ENCODE peak calls at places on chromosomes 16 and 17, in four cellular contexts. R, M, N and A are unnamed samples.

GRCh38 chr17:6554871-6555330 is 1.5 kb downstream of the PITPNM3 start:
- DNase-seq in R (no peak), M (no peak), N (peak), A (peak)

GRCh38 chr17:66724581-66725341 is 110.2 kb upstream of the CACNG5 start:
- DNase-seq in R (no peak), M (peak), N (no peak), A (peak)

GRCh38 chr17:74212262-74212912 is 984 bp upstream of the TTYH2 start:
- DNase-seq in R (no peak), M (no peak), N (no peak), A (peak)

GRCh38 chr17:74335529-74336062 is 9.6 kb downstream of the KIF19 start:
- DNase-seq in R (no peak), M (no peak), N (no peak), A (no peak)

GRCh38 chr16:88737298-88738166 is 31.2 kb downstream of the CTU2 start:
- DNase-seq in R (peak), M (peak), N (peak), A (peak)

GRCh38 chr17:18139498-18139897 is 30.9 kb downstream of the MYO15A start:
- DNase-seq in R (no peak), M (no peak), N (no peak), A (no peak)

GRCh38 chr17:78794399-78794798 is 12.3 kb upstream of the CYTH1 start:
- DNase-seq in R (no peak), M (no peak), N (no peak), A (no peak)

GRCh38 chr16:52597772-52598483 is 51.0 kb upstream of the TOX3 start:
- DNase-seq in R (no peak), M (no peak), N (peak), A (peak)

GRCh38 chr16:27326738-27327585 is 13.2 kb downstream of the IL4R start:
- DNase-seq in R (peak), M (peak), N (peak), A (peak)

GRCh38 chr17:60560860-60561257 is 34.8 kb upstream of the APPBP2 start:
- DNase-seq in R (no peak), M (no peak), N (no peak), A (no peak)

GRCh38 chr16:57984443-57985203 is 13.7 kb upstream of the CNGB1 start:
- DNase-seq in R (peak), M (peak), N (peak), A (peak)

GRCh38 chr16:3112058-3112880 is at the start of gene ZNF205:
- DNase-seq in R (no peak), M (peak), N (peak), A (peak)

GRCh38 chr16:28310796-28311195 is 18.5 kb downstream of the SBK1 start:
- DNase-seq in R (no peak), M (no peak), N (no peak), A (no peak)

GRCh38 chr16:78768723-78769122 is 669.3 kb downstream of the WWOX start:
- DNase-seq in R (no peak), M (no peak), N (no peak), A (no peak)

GRCh38 chr17:73192219-73192893 is 499 bp upstream of the COG1 start:
- DNase-seq in R (no peak), M (peak), N (peak), A (peak)

GRCh38 chr17:75416006-75416405 is 10.5 kb upstream of the GRB2 start:
- DNase-seq in R (no peak), M (no peak), N (no peak), A (no peak)

GRCh38 chr17:40458001-40458791 is 14.9 kb downstream of the IGFBP4 start:
- DNase-seq in R (no peak), M (peak), N (no peak), A (no peak)

GRCh38 chr17:6239237-6239798 is 169.1 kb downstream of the WSCD1 start:
- DNase-seq in R (no peak), M (no peak), N (peak), A (peak)

GRCh38 chr17:57284583-57284982 is 28.3 kb downstream of the MSI2 start:
- DNase-seq in R (no peak), M (no peak), N (no peak), A (no peak)

GRCh38 chr16:2295056-2295798 is 27.3 kb upstream of the RNPS1 start:
- DNase-seq in R (no peak), M (no peak), N (no peak), A (no peak)

GRCh38 chr16:50804290-50804907 is 62.5 kb downstream of the CYLD start:
- DNase-seq in R (no peak), M (no peak), N (peak), A (no peak)

GRCh38 chr17:13671771-13672170 is 70.0 kb upstream of the HS3ST3A1 start:
- DNase-seq in R (no peak), M (no peak), N (peak), A (no peak)

GRCh38 chr17:34633351-34633750 is 54.0 kb downstream of the TMEM132E start:
- DNase-seq in R (no peak), M (no peak), N (peak), A (peak)

GRCh38 chr17:21537302-21537701 is 155.0 kb upstream of the KCNJ18 start:
- DNase-seq in R (no peak), M (no peak), N (no peak), A (no peak)

GRCh38 chr16:56401482-56401881 is 23.9 kb downstream of the AMFR start:
- DNase-seq in R (no peak), M (no peak), N (peak), A (peak)

GRCh38 chr16:4806280-4806679 is 3.8 kb upstream of the ROGDI start:
- DNase-seq in R (no peak), M (no peak), N (no peak), A (no peak)

GRCh38 chr17:50676065-50676975 is 31.4 kb downstream of the ANKRD40 start:
- DNase-seq in R (no peak), M (no peak), N (no peak), A (no peak)

GRCh38 chr17:836154-836553 is 54.0 kb downstream of the MRM3 start:
- DNase-seq in R (no peak), M (no peak), N (peak), A (no peak)

GRCh38 chr17:14616508-14616907 is 315.6 kb downstream of the HS3ST3B1 start:
- DNase-seq in R (no peak), M (no peak), N (no peak), A (no peak)

GRCh38 chr16:15822957-15823356 is 33.9 kb downstream of the MYH11 start:
- DNase-seq in R (no peak), M (no peak), N (no peak), A (no peak)

GRCh38 chr16:14121135-14121534 is 50.0 kb downstream of the MRTFB start:
- DNase-seq in R (no peak), M (no peak), N (no peak), A (no peak)

GRCh38 chr16:17258848-17259713 is 211.7 kb downstream of the XYLT1 start:
- DNase-seq in R (no peak), M (peak), N (peak), A (peak)

GRCh38 chr16:79601092-79601977 is 798 bp upstream of the MAF start:
- DNase-seq in R (no peak), M (no peak), N (peak), A (peak)

GRCh38 chr17:14297161-14297851 is 3.6 kb upstream of the HS3ST3B1 start:
- DNase-seq in R (no peak), M (no peak), N (peak), A (peak)

GRCh38 chr17:2034157-2034556 is 4.2 kb downstream of the DPH1 start:
- DNase-seq in R (no peak), M (no peak), N (peak), A (peak)

DNA sequence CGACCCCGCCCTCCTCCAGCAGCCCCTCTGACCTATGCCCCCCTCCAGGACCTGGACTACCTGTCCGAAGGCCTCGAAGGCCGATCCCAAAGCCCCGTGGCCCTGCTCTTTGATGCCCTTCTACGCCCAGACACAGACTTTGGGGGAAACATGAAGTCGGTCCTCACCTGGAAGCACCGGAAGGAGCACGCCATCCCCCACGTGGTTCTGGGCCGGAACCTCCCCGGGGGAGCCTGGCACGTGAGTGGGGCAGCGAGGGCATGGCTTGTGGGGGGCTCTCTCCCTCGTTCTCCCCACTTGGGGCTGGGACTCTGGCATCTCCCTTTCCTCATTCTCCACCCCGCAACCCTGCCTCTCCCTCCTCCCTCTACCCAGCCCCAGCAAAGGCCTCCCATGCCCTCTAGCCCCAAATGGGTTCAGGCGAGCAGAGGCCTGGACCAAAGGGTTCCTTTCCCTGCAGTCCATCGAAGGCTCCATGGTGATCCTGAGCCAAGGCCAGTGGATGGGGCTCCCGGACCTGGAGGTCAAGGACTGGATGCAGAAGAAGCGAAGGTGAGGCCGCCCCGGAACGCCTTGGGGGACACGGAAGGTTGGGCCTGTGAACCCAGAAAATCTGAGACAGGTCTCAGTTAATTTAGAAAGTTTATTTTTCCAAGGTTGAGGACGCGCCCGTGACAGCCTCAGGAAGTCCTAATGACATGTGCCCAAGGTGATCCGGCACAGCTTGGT is 7.4 kb upstream of the NECAB2 start:
- DNase-seq in R (no peak), M (no peak), N (no peak), A (no peak)
- H4K5ac ChIP-seq in R (no peak), M (no peak), N (no peak), A (no peak)

DNA sequence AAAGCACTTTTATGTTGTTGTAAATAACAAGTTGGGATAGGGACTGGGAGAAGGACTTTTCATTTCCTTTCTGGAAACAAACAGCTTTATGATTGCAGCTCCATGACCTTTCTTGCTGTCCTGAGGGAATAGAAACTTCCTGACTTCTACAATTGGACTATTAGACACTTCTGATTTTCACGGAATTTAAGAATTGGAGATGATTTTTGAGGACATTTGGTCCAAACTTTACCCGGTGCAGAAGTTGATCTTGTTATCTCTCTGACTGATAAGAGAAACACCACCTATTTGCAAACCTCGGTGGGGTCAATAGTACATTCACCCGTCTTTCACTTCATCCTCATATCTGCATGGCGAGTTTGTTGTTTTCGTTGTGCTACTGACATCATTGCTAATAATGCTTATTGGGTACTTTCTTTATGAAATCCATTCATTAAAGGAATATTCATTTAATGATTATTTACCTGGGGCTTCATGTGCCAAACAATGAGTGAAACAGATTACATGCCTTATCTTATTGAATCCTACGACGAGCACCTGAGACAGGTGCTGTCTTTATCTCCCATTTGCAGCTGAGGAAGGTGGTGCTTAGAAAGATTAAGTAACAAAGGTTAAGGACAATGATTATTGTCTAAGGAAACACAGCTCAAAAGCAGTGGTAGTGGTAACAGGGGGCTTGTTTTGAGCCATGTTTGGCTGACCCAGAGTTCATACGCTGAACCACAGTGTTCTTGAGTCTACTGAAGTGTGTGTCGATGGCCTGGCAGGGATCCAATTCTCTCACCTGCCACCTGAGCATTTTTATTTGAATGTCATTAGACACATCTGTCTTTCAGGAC is 176.9 kb upstream of the FAM20A start:
- DNase-seq in R (no peak), M (no peak), N (peak), A (no peak)
- H3K27ac ChIP-seq in R (no peak), M (no peak), N (no peak), A (no peak)

GRCh38 chr16:23089111-23089510 is 60.1 kb downstream of the USP31 start:
- DNase-seq in R (no peak), M (no peak), N (no peak), A (no peak)
- H3K18ac ChIP-seq in R (no peak), M (no peak), N (no peak), A (no peak)

DNA sequence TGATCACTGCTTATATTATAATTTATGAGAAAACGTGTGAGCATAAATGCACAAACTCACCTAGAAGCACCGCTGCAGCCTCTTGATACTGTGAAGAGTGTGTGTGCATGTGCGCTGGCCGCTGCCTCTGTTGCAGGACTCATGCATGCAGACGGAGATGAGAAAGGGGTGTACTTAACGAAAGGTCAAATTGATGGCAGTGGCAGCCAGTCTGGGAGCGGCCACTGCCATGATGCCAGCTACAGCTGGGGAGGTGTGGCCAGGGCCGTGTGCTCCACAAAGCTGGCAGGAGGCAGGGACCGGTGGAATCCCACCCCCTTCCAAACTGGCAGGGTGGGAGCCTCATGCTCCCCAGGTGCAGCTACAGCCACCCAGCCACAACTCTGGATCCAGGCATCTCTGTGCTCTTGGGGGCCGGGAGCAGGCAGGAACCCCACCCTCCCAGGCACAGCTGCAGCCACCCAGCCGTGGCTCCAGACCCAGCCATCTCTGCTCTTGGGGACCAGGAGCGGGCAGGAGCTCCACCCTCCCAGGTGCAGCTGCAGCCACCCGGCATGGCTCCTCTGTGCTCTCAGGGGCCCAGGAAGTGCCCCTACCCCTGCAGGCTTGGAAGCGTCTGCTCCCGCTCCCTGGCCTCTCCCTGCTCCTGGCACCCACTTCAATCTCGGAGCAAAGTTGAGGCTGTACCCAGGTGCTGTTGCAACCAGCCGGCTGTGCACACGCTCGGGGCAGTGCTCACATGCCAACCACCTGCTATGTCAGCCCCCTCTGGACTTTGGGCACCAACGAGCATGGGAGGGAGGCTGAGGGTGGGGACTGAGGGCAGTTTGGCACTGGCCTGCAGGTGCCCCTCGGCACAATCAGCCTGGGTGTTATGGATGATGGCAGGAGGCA is 77.5 kb upstream of the CHMP6 start:
- DNase-seq in R (no peak), M (no peak), N (no peak), A (no peak)
- H4K5ac ChIP-seq in R (no peak), M (no peak), N (no peak), A (no peak)

GRCh38 chr16:87436225-87437172 is 44.4 kb downstream of the MAP1LC3B start:
- DNase-seq in R (no peak), M (peak), N (peak), A (no peak)
- H3K27ac ChIP-seq in R (no peak), M (peak), N (no peak), A (no peak)